ENCODE peak calls at places on chromosome 22, in six cellular contexts. F is stomach, B is sigmoid colon, H is prostate gland, J is coronary artery, V is A549. U is an unnamed sample.

GRCh38 chr22:32255726-32256125 is 579 bp upstream of the SLC5A4 start:
- DNase-seq in H (no peak), J (no peak), F (no peak), V (no peak), B (no peak), U (no peak)

GRCh38 chr22:28373841-28374240 is 305.8 kb downstream of the TTC28 start:
- DNase-seq in J (no peak), B (no peak), F (no peak), V (no peak), H (no peak), U (no peak)

GRCh38 chr22:43319661-43320486 is 23.3 kb downstream of the SCUBE1 start:
- DNase-seq in V (no peak), B (no peak), F (no peak), H (no peak), J (no peak), U (no peak)

GRCh38 chr22:28544431-28544868 is 135.2 kb downstream of the TTC28 start:
- DNase-seq in F (no peak), B (no peak), J (no peak), H (no peak), V (no peak), U (no peak)

GRCh38 chr22:24801906-24802504 is 4.0 kb upstream of the SGSM1 start:
- DNase-seq in B (no peak), H (no peak), F (no peak), J (no peak), V (no peak), U (no peak)

GRCh38 chr22:43236401-43237166 is 49.6 kb upstream of the TTLL12 start:
- DNase-seq in F (peak; percentile 66), H (no peak), B (no peak), J (no peak), V (no peak), U (no peak)

GRCh38 chr22:24265734-24266133 is 4.9 kb upstream of the SPECC1L start:
- DNase-seq in B (no peak), J (no peak), F (no peak), V (no peak), H (no peak), U (no peak)

GRCh38 chr22:24141586-24141985 is 39.7 kb upstream of the SUSD2 start:
- DNase-seq in J (no peak), F (no peak), B (no peak), H (no peak), V (no peak), U (no peak)

GRCh38 chr22:43234299-43234988 is 47.5 kb upstream of the TTLL12 start:
- DNase-seq in H (no peak), F (no peak), V (no peak), J (no peak), B (no peak), U (no peak)

GRCh38 chr22:33051960-33052839 is 6.0 kb downstream of the SYN3 start:
- DNase-seq in V (no peak), J (no peak), H (no peak), B (no peak), F (no peak), U (no peak)

GRCh38 chr22:22479999-22480532 is 28.5 kb downstream of the ZNF280B start:
- DNase-seq in J (no peak), H (no peak), V (no peak), B (no peak), F (no peak), U (no peak)

GRCh38 chr22:29112680-29113079 is 39.8 kb downstream of the KREMEN1 start:
- DNase-seq in V (no peak), H (no peak), B (no peak), F (no peak), J (no peak), U (no peak)

GRCh38 chr22:23204541-23205157 is 24.3 kb downstream of the BCR start:
- DNase-seq in V (no peak), H (no peak), J (no peak), F (peak; percentile 77), B (peak; percentile 79), U (no peak)

GRCh38 chr22:35315855-35316745 is 16.4 kb downstream of the TOM1 start:
- DNase-seq in B (peak; percentile 65), H (peak; percentile 88), J (peak; percentile 68), V (no peak), F (no peak), U (no peak)

GRCh38 chr22:19933328-19934241 is 8.0 kb upstream of the COMT start:
- DNase-seq in B (no peak), H (no peak), F (no peak), J (no peak), V (no peak), U (no peak)

GRCh38 chr22:23754980-23755636 is 883 bp upstream of the VPREB3 start:
- DNase-seq in V (no peak), B (no peak), F (no peak), J (no peak), H (no peak), U (no peak)

GRCh38 chr22:21626073-21626734 is 3.6 kb downstream of the YDJC start:
- DNase-seq in B (no peak), V (no peak), F (no peak), H (no peak), J (no peak), U (no peak)

GRCh38 chr22:20422965-20423635 is 14.5 kb downstream of the SCARF2 start:
- DNase-seq in F (peak; percentile 78), B (peak; percentile 89), H (no peak), J (no peak), V (no peak), U (no peak)

GRCh38 chr22:28075260-28075981 is 156.4 kb upstream of the PITPNB start:
- DNase-seq in J (no peak), B (peak; percentile 71), F (peak; percentile 62), V (peak; percentile 5), H (no peak), U (peak; percentile 64)

DNA sequence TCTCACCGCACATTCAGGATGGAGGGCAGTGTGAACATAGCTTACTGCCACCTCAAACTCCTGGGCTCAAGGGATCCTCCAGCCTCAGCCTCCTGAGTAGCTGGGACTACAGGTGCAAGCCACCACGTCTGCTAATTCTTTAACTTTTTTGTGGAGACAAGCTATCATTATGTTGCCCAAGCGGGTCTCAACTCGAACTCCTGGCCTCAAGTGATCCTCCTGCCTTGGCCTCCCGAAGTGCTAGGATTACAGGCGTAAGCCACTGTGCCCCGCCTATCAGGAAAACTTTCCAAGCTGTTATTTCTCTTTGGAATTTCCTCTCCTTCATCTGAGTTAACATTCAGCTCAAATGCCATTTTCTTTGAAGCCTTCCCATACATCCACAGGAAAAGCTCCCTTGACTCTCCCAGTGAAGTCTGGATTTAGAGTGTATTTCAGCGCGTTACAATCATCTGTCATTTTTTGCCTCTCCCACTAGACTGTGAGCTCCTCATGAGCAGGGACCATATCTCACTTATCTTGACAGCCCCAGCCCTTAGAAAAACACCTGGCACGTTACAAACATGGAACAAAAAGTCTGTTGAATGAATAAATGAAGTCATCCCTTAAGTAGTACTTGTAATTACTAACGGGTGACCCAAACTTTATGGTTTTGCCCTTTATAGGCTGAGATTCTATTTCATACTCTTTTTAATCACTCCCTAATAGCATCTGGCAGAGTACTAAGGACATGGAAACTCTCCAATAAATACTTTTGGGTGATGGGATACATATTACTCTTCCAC is 2.2 kb downstream of the MRTFA start:
- DNase-seq in F (no peak), V (no peak), B (peak; percentile 24), J (no peak), H (no peak), U (no peak)
- H3K4me3 ChIP-seq in F (no peak overlapping the region), V (peak overlapping the region; percentile 98), B (peak overlapping the region; percentile 95), J (peak overlapping the region; percentile 98), H (no peak overlapping the region), U (no peak overlapping the region)

DNA sequence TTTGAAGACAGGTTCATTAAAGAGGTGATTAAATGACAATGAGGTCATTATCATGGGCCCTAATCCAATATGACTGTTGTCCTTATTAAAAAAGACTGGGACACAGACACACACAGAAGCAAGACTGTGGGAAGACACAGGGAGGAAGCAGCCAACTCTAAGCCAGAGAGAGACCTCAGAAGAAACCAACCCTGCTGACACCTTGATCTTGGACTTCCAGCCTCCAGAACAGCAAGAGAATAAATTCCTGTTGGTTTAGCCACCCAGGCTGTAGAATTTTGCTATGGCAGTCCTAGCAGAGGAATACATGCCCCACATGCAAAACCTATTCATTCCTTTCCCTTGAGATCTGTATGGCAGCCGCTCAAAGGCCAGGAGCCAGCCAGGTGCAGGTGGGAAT is 35.6 kb upstream of the CACNG2 start:
- DNase-seq in V (no peak), J (no peak), B (peak; percentile 12), H (no peak), F (no peak), U (no peak)
- H3K4me3 ChIP-seq in V (no peak overlapping the region), J (no peak overlapping the region), B (no peak overlapping the region), H (no peak overlapping the region), F (no peak overlapping the region), U (no peak overlapping the region)

GRCh38 chr22:48250937-48251530 is 1488.6 kb downstream of the TBC1D22A start:
- DNase-seq in J (no peak), H (no peak), F (no peak), B (no peak), V (no peak), U (no peak)

GRCh38 chr22:48251629-48252028 is 1489.2 kb downstream of the TBC1D22A start:
- DNase-seq in H (no peak), B (no peak), J (no peak), F (no peak), V (no peak), U (no peak)

GRCh38 chr22:48253136-48253535 is 1490.7 kb downstream of the TBC1D22A start:
- DNase-seq in V (no peak), F (no peak), J (no peak), B (no peak), H (no peak), U (no peak)

GRCh38 chr22:48254311-48254873 is 1491.9 kb downstream of the TBC1D22A start:
- DNase-seq in F (no peak), V (no peak), B (no peak), H (peak; percentile 67), J (no peak), U (no peak)

GRCh38 chr22:48253573-48253972 is 1491.1 kb downstream of the TBC1D22A start:
- DNase-seq in H (no peak), F (no peak), V (no peak), B (no peak), J (no peak), U (no peak)
- H3K4me3 ChIP-seq in H (no peak overlapping the region), F (no peak overlapping the region), V (no peak overlapping the region), B (no peak overlapping the region), J (no peak overlapping the region), U (no peak overlapping the region)

GRCh38 chr22:44328326-44328725 is 15.6 kb upstream of the SHISAL1 start:
- DNase-seq in H (no peak), J (no peak), F (no peak), V (no peak), B (no peak), U (no peak)

GRCh38 chr22:44329179-44329796 is 16.5 kb upstream of the SHISAL1 start:
- DNase-seq in H (no peak), F (no peak), V (no peak), J (no peak), B (peak; percentile 64), U (no peak)

GRCh38 chr22:44325718-44326548 is 13.2 kb upstream of the SHISAL1 start:
- DNase-seq in V (no peak), H (no peak), J (no peak), F (no peak), B (no peak), U (no peak)

GRCh38 chr22:44328762-44329161 is 16.0 kb upstream of the SHISAL1 start:
- DNase-seq in J (no peak), F (no peak), V (no peak), B (peak; percentile 58), H (no peak), U (no peak)

DNA sequence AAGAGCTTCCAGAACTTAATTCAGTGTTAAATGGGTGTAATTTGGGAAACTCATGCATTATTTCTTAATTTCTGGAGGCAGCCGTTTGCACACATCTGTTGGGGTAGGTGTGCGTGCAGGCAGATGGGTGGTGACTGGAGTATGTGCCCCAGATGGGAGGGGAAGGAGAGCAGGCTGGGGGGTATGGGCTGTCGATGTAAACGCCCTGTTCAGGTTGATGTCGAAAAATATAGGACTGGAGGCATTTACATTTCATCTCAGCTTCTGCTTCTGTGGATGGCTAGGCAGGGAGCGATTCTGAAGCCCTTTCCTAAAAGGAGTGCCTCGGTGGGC is 13.8 kb upstream of the SHISAL1 start:
- DNase-seq in H (no peak), F (no peak), B (no peak), J (no peak), V (no peak), U (no peak)
- H3K4me3 ChIP-seq in H (peak overlapping the region; percentile 31), F (peak overlapping the region; percentile 45), B (peak overlapping the region; percentile 55), J (peak overlapping the region; percentile 69), V (peak overlapping the region; percentile 37), U (no peak overlapping the region)

U was measured in epithelial cell of proximal tubule.